ENCODE peak calls at places on chromosome 11, in nine cellular contexts. N, V, R, G, B, L, W, A and I are unnamed samples.

GRCh38 chr11:68889948-68890446 is 13.6 kb downstream of the MRPL21 start:
- DNase-seq in G (no peak), W (no peak), N (peak), B (no peak), V (no peak), L (no peak), A (no peak), R (peak), I (no peak)

GRCh38 chr11:2298131-2298794 is 3.5 kb downstream of the C11orf21 start:
- DNase-seq in W (peak), B (no peak), G (no peak), L (no peak), N (no peak), R (no peak), A (no peak), V (no peak), I (no peak)

GRCh38 chr11:68840661-68841653 is 759 bp downstream of the CPT1A start:
- DNase-seq in N (peak), L (no peak), A (peak), R (peak), B (peak), G (peak), V (no peak), W (peak), I (no peak)

GRCh38 chr11:117299351-117300300 is 8.5 kb downstream of the BACE1-AS start:
- DNase-seq in R (no peak), N (no peak), B (no peak), G (no peak), A (no peak), L (no peak), V (no peak), W (no peak), I (no peak)

GRCh38 chr11:17845431-17845881 is 110.9 kb downstream of the KCNC1 start:
- DNase-seq in B (no peak), N (peak), L (no peak), W (no peak), G (no peak), V (no peak), A (peak), R (peak), I (no peak)

GRCh38 chr11:105135873-105136272 is 3.7 kb downstream of the CARD18 start:
- DNase-seq in G (no peak), L (no peak), V (no peak), A (no peak), W (no peak), N (no peak), B (no peak), R (no peak), I (no peak)

GRCh38 chr11:2376751-2377451 is at the start of gene CD81:
- DNase-seq in R (peak), V (peak), N (no peak), A (peak), B (peak), L (no peak), W (peak), G (peak), I (peak)

GRCh38 chr11:114129699-114130659 is 70.5 kb downstream of the ZBTB16 start:
- DNase-seq in G (no peak), A (no peak), R (no peak), W (no peak), V (no peak), L (no peak), N (no peak), B (no peak), I (no peak)

GRCh38 chr11:26710489-26710888 is 11.4 kb downstream of the SLC5A12 start:
- DNase-seq in L (no peak), A (no peak), N (no peak), R (no peak), B (no peak), G (no peak), W (no peak), V (no peak), I (no peak)

GRCh38 chr11:119254239-119254638 is 48.1 kb downstream of the CBL start:
- DNase-seq in B (no peak), A (no peak), W (no peak), R (no peak), N (no peak), V (no peak), L (no peak), G (no peak), I (no peak)

GRCh38 chr11:60378359-60378758 is at the start of gene MS4A7:
- DNase-seq in N (no peak), R (no peak), G (no peak), L (no peak), B (peak), W (no peak), V (no peak), A (no peak), I (no peak)

GRCh38 chr11:27081056-27081455 is 40.4 kb downstream of the BBOX1 start:
- DNase-seq in W (no peak), V (no peak), B (no peak), R (no peak), N (peak), G (no peak), L (no peak), A (peak), I (no peak)

GRCh38 chr11:65575568-65576231 is at the start of gene EHBP1L1:
- DNase-seq in W (peak), L (no peak), B (peak), V (peak), N (no peak), A (peak), R (peak), G (peak), I (no peak)

GRCh38 chr11:64844330-64845124 is at the start of gene CDC42BPG:
- DNase-seq in L (peak), G (peak), W (peak), B (peak), V (peak), R (peak), N (peak), A (peak), I (peak)

GRCh38 chr11:134763030-134763388 is 351.0 kb upstream of the B3GAT1 start:
- DNase-seq in B (no peak), W (no peak), G (no peak), L (no peak), R (no peak), V (no peak), N (no peak), A (no peak), I (no peak)

GRCh38 chr11:77151804-77152513 is 23.9 kb downstream of the MYO7A start:
- DNase-seq in G (peak), B (peak), V (peak), W (no peak), N (peak), L (peak), R (peak), A (no peak), I (no peak)

GRCh38 chr11:45511566-45511965 is 153.9 kb downstream of the CHST1 start:
- DNase-seq in V (no peak), N (no peak), G (no peak), R (no peak), L (peak), W (no peak), A (no peak), B (no peak), I (no peak)

GRCh38 chr11:76606102-76606793 is 64.3 kb downstream of the LRRC32 start:
- DNase-seq in N (peak), W (no peak), V (no peak), L (no peak), G (no peak), A (no peak), B (peak), R (peak), I (peak)

GRCh38 chr11:68387840-68388239 is 72.7 kb upstream of the PPP6R3 start:
- DNase-seq in G (no peak), R (no peak), V (no peak), L (no peak), B (no peak), W (no peak), N (no peak), A (no peak), I (no peak)

GRCh38 chr11:14641801-14642200 is 1.8 kb upstream of the PDE3B start:
- DNase-seq in L (no peak), G (no peak), A (no peak), B (no peak), V (no peak), W (no peak), N (no peak), R (no peak), I (no peak)

GRCh38 chr11:11555228-11555627 is 66.6 kb downstream of the GALNT18 start:
- DNase-seq in N (no peak), R (no peak), B (no peak), W (no peak), L (peak), V (no peak), G (no peak), A (no peak), I (no peak)